ENCODE peak calls at places on chromosome 22, in six cellular contexts. K, V, D, Q, N and W are unnamed samples.

GRCh38 chr22:49325531-49326395 is 501.9 kb downstream of the BRD1 start:
- DNase-seq in K (no peak), V (no peak), D (no peak), Q (no peak), N (no peak), W (no peak)

GRCh38 chr22:30408388-30409101 is 11.7 kb downstream of the SEC14L2 start:
- DNase-seq in K (no peak), V (no peak), D (peak; percentile 87), Q (peak; percentile 90), N (no peak), W (no peak)

GRCh38 chr22:20026996-20027601 is 6.2 kb downstream of the TANGO2 start:
- DNase-seq in K (no peak), V (no peak), D (no peak), Q (no peak), N (no peak), W (no peak)

GRCh38 chr22:24593810-24594568 is 1.1 kb upstream of the LRRC75B start:
- DNase-seq in K (no peak), V (no peak), D (no peak), Q (no peak), N (no peak), W (no peak)

GRCh38 chr22:25110846-25111578 is 88.6 kb upstream of the CRYBB3 start:
- DNase-seq in K (peak; percentile 91), V (peak; percentile 72), D (peak; percentile 71), Q (peak; percentile 79), N (peak; percentile 90), W (peak; percentile 71)

GRCh38 chr22:29141078-29141688 is 64.5 kb upstream of the EMID1 start:
- DNase-seq in K (no peak), V (no peak), D (no peak), Q (no peak), N (no peak), W (no peak)

GRCh38 chr22:31723699-31724098 is 26.2 kb downstream of the PRR14L start:
- DNase-seq in K (no peak), V (no peak), D (no peak), Q (no peak), N (no peak), W (no peak)

GRCh38 chr22:21816787-21817496 is 50.5 kb downstream of the MAPK1 start:
- DNase-seq in K (no peak), V (no peak), D (peak; percentile 84), Q (peak; percentile 95), N (no peak), W (no peak)

GRCh38 chr22:41914611-41915034 is 251 bp downstream of the SHISA8 start:
- DNase-seq in K (peak; percentile 58), V (no peak), D (no peak), Q (no peak), N (no peak), W (no peak)

GRCh38 chr22:20079745-20080444 is at the start of gene DGCR8:
- DNase-seq in K (peak; percentile 98), V (peak; percentile 86), D (peak; percentile 93), Q (peak; percentile 97), N (peak; percentile 96), W (peak; percentile 87)

GRCh38 chr22:48821346-48822186 is 1006.1 kb downstream of the BRD1 start:
- DNase-seq in K (no peak), V (no peak), D (no peak), Q (no peak), N (peak; percentile 1), W (no peak)

GRCh38 chr22:47151490-47151889 is 389.0 kb downstream of the TBC1D22A start:
- DNase-seq in K (no peak), V (no peak), D (peak; percentile 54), Q (peak; percentile 49), N (no peak), W (no peak)
- H4K20me1 ChIP-seq in K (no peaks in the 10 kb centered on the region), V (no peaks in the 10 kb centered on the region), D (no peaks in the 10 kb centered on the region), Q (no peaks in the 10 kb centered on the region), N (no peaks in the 10 kb centered on the region), W (no peaks in the 10 kb centered on the region)

GRCh38 chr22:44026066-44026629 is 2.0 kb downstream of the PARVB start:
- DNase-seq in K (no peak), V (no peak), D (no peak), Q (peak; percentile 79), N (no peak), W (no peak)
- H3K4me3 ChIP-seq in K (no peak overlapping the region), V (no peak overlapping the region), D (no peak overlapping the region), Q (peak overlapping the region; percentile 89), N (no peak overlapping the region), W (peak overlapping the region; percentile 87)

DNA sequence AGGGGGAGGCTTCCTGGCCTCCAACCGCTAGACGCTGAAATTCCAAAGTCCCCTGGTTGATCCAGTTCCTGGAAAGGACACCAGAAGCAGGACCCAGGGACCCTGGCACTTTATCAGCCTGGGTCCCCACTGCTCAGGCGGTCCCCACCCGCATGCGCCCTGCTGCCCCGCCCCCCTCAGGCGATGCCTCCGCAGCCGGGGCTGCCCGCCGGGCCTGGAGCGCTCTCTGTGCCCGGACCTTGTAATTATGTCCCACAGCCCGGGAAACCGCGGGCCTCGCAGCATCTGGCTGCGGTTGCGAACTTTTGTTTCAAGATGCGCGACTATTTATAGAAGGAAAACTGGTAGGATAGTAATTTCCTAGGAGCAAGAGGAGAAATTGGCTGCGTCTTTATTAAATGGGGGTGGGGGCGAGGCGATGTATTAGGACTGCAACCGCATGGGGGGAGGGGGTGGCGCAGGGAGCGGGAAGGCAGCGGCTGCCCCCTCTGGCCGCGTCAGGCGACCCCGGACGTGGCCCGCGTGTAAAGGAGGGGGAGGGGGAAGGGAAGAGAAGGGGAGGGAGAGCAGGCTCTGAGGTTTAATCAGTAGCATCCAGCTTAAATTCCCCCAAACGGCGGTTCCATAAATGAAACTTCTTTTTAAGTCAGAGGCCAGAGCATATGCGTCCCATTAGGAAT is 6.1 kb downstream of the WNT7B start:
- DNase-seq in K (peak; percentile 69), V (no peak), D (no peak), Q (peak; percentile 54), N (peak; percentile 66), W (no peak)
- H3K27me3 ChIP-seq in K (peaks cover 68% of the 10 kb centered on the region), V (no peaks in the 10 kb centered on the region), D (no peaks in the 10 kb centered on the region), Q (peaks cover 42% of the 10 kb centered on the region), N (peaks cover 66% of the 10 kb centered on the region), W (peaks cover 93% of the 10 kb centered on the region)

GRCh38 chr22:40240671-40241070 is 62.9 kb downstream of the TNRC6B start:
- DNase-seq in K (no peak), V (no peak), D (peak; percentile 42), Q (no peak), N (no peak), W (no peak)

GRCh38 chr22:40240160-40240559 is 62.4 kb downstream of the TNRC6B start:
- DNase-seq in K (peak; percentile 75), V (no peak), D (no peak), Q (no peak), N (no peak), W (no peak)

GRCh38 chr22:40239345-40239683 is 61.6 kb downstream of the TNRC6B start:
- DNase-seq in K (no peak), V (no peak), D (no peak), Q (no peak), N (no peak), W (no peak)

GRCh38 chr22:40238425-40239344 is 61.0 kb downstream of the TNRC6B start:
- DNase-seq in K (no peak), V (no peak), D (peak; percentile 85), Q (peak; percentile 96), N (peak; percentile 53), W (no peak)

DNA sequence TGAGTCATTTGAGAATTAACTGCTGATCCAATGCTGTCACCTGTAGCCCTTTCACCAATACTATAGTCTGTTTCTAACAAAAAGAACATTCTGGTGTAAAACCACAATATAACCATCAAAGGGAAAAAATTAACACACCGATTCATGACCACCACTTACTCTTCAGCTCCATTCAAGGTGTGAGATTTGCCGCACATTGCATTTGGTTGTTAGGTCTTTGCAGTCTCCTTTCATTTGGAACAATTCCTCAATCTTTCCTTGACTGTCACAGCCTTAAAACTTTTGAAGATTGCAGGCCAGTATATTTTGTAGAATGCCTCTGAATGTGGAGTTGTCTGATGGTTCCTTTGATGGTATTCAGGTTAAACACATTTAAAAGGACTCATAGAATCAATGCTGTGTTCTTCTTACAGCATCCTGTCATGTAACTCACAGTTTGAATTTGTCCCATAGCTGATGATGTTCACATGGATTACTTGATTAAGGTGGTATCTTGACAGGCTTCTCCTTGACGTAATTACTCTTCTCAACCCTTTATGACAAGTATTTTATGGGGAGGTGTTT is 63.6 kb downstream of the TNRC6B start:
- DNase-seq in K (no peak), V (no peak), D (no peak), Q (no peak), N (no peak), W (no peak)
- H4K20me1 ChIP-seq in K (peaks cover 94% of the 10 kb centered on the region), V (no peaks in the 10 kb centered on the region), D (no peaks in the 10 kb centered on the region), Q (no peaks in the 10 kb centered on the region), N (peaks cover 51% of the 10 kb centered on the region), W (no peaks in the 10 kb centered on the region)